ENCODE peak calls at places on chromosomes 12 and 14, in six cellular contexts. One of them, this sample, is unnamed.

GRCh38 chr12:124782132-124782531 is 81.5 kb downstream of the SCARB1 start:
- DNase-seq in Panc1: no peak
- DNase-seq in pancreas: no peak
- DNase-seq in adrenal gland: no peak
- DNase-seq in lower leg skin: no peak
- DNase-seq in psoas muscle: no peak
- DNase-seq in this sample: no peak

GRCh38 chr12:73220951-73221350 is 948.8 kb downstream of the TRHDE start:
- DNase-seq in adrenal gland: no peak
- DNase-seq in psoas muscle: no peak
- DNase-seq in pancreas: no peak
- DNase-seq in lower leg skin: no peak
- DNase-seq in Panc1: no peak
- DNase-seq in this sample: no peak

GRCh38 chr14:102316048-102316745 is 3.3 kb upstream of the ZNF839 start:
- DNase-seq in lower leg skin: no peak
- DNase-seq in adrenal gland: peak
- DNase-seq in Panc1: no peak
- DNase-seq in pancreas: peak
- DNase-seq in psoas muscle: no peak
- DNase-seq in this sample: no peak

GRCh38 chr14:68934034-68934433 is 45.1 kb downstream of the ACTN1 start:
- DNase-seq in adrenal gland: no peak
- DNase-seq in psoas muscle: no peak
- DNase-seq in lower leg skin: no peak
- DNase-seq in pancreas: no peak
- DNase-seq in Panc1: no peak
- DNase-seq in this sample: no peak

GRCh38 chr14:20611277-20611676 is 20.1 kb upstream of the RNASE12 start:
- DNase-seq in adrenal gland: no peak
- DNase-seq in psoas muscle: no peak
- DNase-seq in pancreas: no peak
- DNase-seq in Panc1: no peak
- DNase-seq in lower leg skin: no peak
- DNase-seq in this sample: no peak

GRCh38 chr12:34121360-34121759 is 99.1 kb downstream of the ALG10 start:
- DNase-seq in adrenal gland: no peak
- DNase-seq in pancreas: no peak
- DNase-seq in lower leg skin: no peak
- DNase-seq in Panc1: no peak
- DNase-seq in psoas muscle: no peak
- DNase-seq in this sample: no peak

GRCh38 chr12:53239643-53240258 is 7.7 kb upstream of the RARG start:
- DNase-seq in pancreas: no peak
- DNase-seq in adrenal gland: no peak
- DNase-seq in psoas muscle: peak
- DNase-seq in lower leg skin: no peak
- DNase-seq in Panc1: no peak
- DNase-seq in this sample: no peak

GRCh38 chr14:47442206-47442605 is 233.2 kb downstream of the MDGA2 start:
- DNase-seq in Panc1: no peak
- DNase-seq in adrenal gland: no peak
- DNase-seq in lower leg skin: no peak
- DNase-seq in psoas muscle: no peak
- DNase-seq in pancreas: no peak
- DNase-seq in this sample: no peak

GRCh38 chr12:126899926-126900792 is 1366.8 kb upstream of the TMEM132C start:
- DNase-seq in adrenal gland: no peak
- DNase-seq in psoas muscle: no peak
- DNase-seq in Panc1: no peak
- DNase-seq in pancreas: no peak
- DNase-seq in lower leg skin: no peak
- DNase-seq in this sample: no peak

GRCh38 chr12:25997401-25997973 is 39.0 kb downstream of the RASSF8 start:
- DNase-seq in lower leg skin: no peak
- DNase-seq in Panc1: peak
- DNase-seq in pancreas: no peak
- DNase-seq in psoas muscle: no peak
- DNase-seq in adrenal gland: no peak
- DNase-seq in this sample: no peak

GRCh38 chr14:94345344-94346072 is 22.4 kb upstream of the SERPINA6 start:
- DNase-seq in pancreas: no peak
- DNase-seq in lower leg skin: peak
- DNase-seq in Panc1: peak
- DNase-seq in adrenal gland: no peak
- DNase-seq in psoas muscle: no peak
- DNase-seq in this sample: no peak

GRCh38 chr14:71739273-71739990 is 192.8 kb upstream of the RGS6 start:
- DNase-seq in lower leg skin: no peak
- DNase-seq in Panc1: no peak
- DNase-seq in psoas muscle: no peak
- DNase-seq in pancreas: no peak
- DNase-seq in adrenal gland: no peak
- DNase-seq in this sample: no peak

GRCh38 chr14:92436115-92436776 is 77.3 kb upstream of the RIN3 start:
- DNase-seq in lower leg skin: no peak
- DNase-seq in psoas muscle: no peak
- DNase-seq in adrenal gland: no peak
- DNase-seq in Panc1: no peak
- DNase-seq in pancreas: no peak
- DNase-seq in this sample: no peak

GRCh38 chr12:63826002-63826585 is 18.4 kb upstream of the SRGAP1 start:
- DNase-seq in lower leg skin: no peak
- DNase-seq in Panc1: no peak
- DNase-seq in psoas muscle: no peak
- DNase-seq in adrenal gland: peak
- DNase-seq in pancreas: no peak
- DNase-seq in this sample: no peak

GRCh38 chr12:25591132-25591531 is 38.0 kb upstream of the LMNTD1 start:
- DNase-seq in Panc1: no peak
- DNase-seq in pancreas: no peak
- DNase-seq in psoas muscle: no peak
- DNase-seq in lower leg skin: no peak
- DNase-seq in adrenal gland: no peak
- DNase-seq in this sample: no peak

GRCh38 chr12:124286414-124286813 is 8.5 kb upstream of the RFLNA start:
- DNase-seq in adrenal gland: no peak
- DNase-seq in Panc1: no peak
- DNase-seq in psoas muscle: no peak
- DNase-seq in lower leg skin: no peak
- DNase-seq in pancreas: no peak
- DNase-seq in this sample: no peak

GRCh38 chr12:113241191-113242017 is 20.1 kb downstream of the TPCN1 start:
- DNase-seq in Panc1: peak
- DNase-seq in psoas muscle: peak
- DNase-seq in pancreas: peak
- DNase-seq in adrenal gland: peak
- DNase-seq in lower leg skin: peak
- DNase-seq in this sample: no peak

GRCh38 chr14:64704145-64704742 is at the start of gene PLEKHG3:
- DNase-seq in adrenal gland: peak
- DNase-seq in pancreas: peak
- DNase-seq in psoas muscle: peak
- DNase-seq in lower leg skin: peak
- DNase-seq in Panc1: no peak
- DNase-seq in this sample: peak

GRCh38 chr12:111441107-111441928 is 35.6 kb downstream of the SH2B3 start:
- DNase-seq in Panc1: no peak
- DNase-seq in psoas muscle: no peak
- DNase-seq in lower leg skin: peak
- DNase-seq in pancreas: no peak
- DNase-seq in adrenal gland: peak
- DNase-seq in this sample: no peak

GRCh38 chr14:68964300-68965093 is 14.6 kb downstream of the ACTN1 start:
- DNase-seq in psoas muscle: no peak
- DNase-seq in lower leg skin: no peak
- DNase-seq in adrenal gland: no peak
- DNase-seq in pancreas: no peak
- DNase-seq in Panc1: no peak
- DNase-seq in this sample: no peak

GRCh38 chr12:6235906-6236640 is 35.9 kb downstream of the CD9 start:
- DNase-seq in lower leg skin: no peak
- DNase-seq in Panc1: no peak
- DNase-seq in adrenal gland: no peak
- DNase-seq in psoas muscle: no peak
- DNase-seq in pancreas: no peak
- DNase-seq in this sample: peak

GRCh38 chr12:19654630-19655384 is 215.5 kb downstream of the AEBP2 start:
- DNase-seq in lower leg skin: no peak
- DNase-seq in Panc1: no peak
- DNase-seq in psoas muscle: no peak
- DNase-seq in pancreas: no peak
- DNase-seq in adrenal gland: no peak
- DNase-seq in this sample: no peak

GRCh38 chr14:53273671-53274072 is 120.5 kb upstream of the DDHD1 start:
- DNase-seq in pancreas: no peak
- DNase-seq in adrenal gland: no peak
- DNase-seq in Panc1: no peak
- DNase-seq in psoas muscle: no peak
- DNase-seq in lower leg skin: no peak
- DNase-seq in this sample: no peak

GRCh38 chr14:44639986-44640385 is 132.9 kb upstream of the FSCB start:
- DNase-seq in pancreas: no peak
- DNase-seq in lower leg skin: no peak
- DNase-seq in psoas muscle: no peak
- DNase-seq in Panc1: no peak
- DNase-seq in adrenal gland: no peak
- DNase-seq in this sample: no peak

GRCh38 chr12:95551305-95551704 is at the start of gene USP44:
- DNase-seq in psoas muscle: no peak
- DNase-seq in adrenal gland: no peak
- DNase-seq in pancreas: no peak
- DNase-seq in lower leg skin: no peak
- DNase-seq in Panc1: no peak
- DNase-seq in this sample: no peak

GRCh38 chr14:22416193-22416592 is 172.8 kb downstream of the DAD1 start:
- DNase-seq in psoas muscle: no peak
- DNase-seq in adrenal gland: no peak
- DNase-seq in lower leg skin: no peak
- DNase-seq in pancreas: no peak
- DNase-seq in Panc1: no peak
- DNase-seq in this sample: no peak

GRCh38 chr12:110124184-110124995 is at the start of gene IFT81:
- DNase-seq in Panc1: peak
- DNase-seq in psoas muscle: peak
- DNase-seq in lower leg skin: peak
- DNase-seq in adrenal gland: peak
- DNase-seq in pancreas: peak
- DNase-seq in this sample: peak
- H3K4me3 ChIP-seq in Panc1: peak
- H3K4me3 ChIP-seq in psoas muscle: peak
- H3K4me3 ChIP-seq in lower leg skin: peak
- H3K4me3 ChIP-seq in adrenal gland: peak
- H3K4me3 ChIP-seq in pancreas: peak
- H3K4me3 ChIP-seq in this sample: peak

GRCh38 chr12:57476993-57477709 is 2.5 kb downstream of the ARHGAP9 start:
- DNase-seq in adrenal gland: no peak
- DNase-seq in lower leg skin: no peak
- DNase-seq in psoas muscle: no peak
- DNase-seq in pancreas: no peak
- DNase-seq in Panc1: no peak
- DNase-seq in this sample: no peak
- H3K4me3 ChIP-seq in adrenal gland: no peak
- H3K4me3 ChIP-seq in lower leg skin: no peak
- H3K4me3 ChIP-seq in psoas muscle: peak
- H3K4me3 ChIP-seq in pancreas: no peak
- H3K4me3 ChIP-seq in Panc1: no peak
- H3K4me3 ChIP-seq in this sample: peak

DNA sequence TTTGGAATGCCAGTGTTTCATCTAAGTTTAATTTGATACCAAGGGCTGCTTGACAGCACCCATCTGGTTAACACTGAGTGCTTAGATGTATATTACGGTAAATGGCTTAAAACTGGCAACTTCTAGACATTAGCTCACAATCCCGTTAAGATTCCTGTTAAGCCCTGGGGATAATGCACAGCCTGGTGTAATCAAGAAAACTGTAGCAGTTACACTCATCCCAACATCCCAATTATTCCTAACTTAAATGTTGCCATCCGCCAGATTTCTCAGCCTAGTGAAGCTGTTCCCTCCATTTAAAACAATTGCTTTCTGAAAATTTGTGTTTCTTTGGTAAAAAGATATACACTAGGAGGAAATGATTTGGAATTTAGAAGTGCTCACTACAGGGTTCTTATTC is 30.0 kb downstream of the PPFIBP1 start:
- DNase-seq in Panc1: no peak
- DNase-seq in pancreas: no peak
- DNase-seq in psoas muscle: no peak
- DNase-seq in adrenal gland: no peak
- DNase-seq in lower leg skin: no peak
- DNase-seq in this sample: no peak
- H3K4me3 ChIP-seq in Panc1: peak
- H3K4me3 ChIP-seq in pancreas: no peak
- H3K4me3 ChIP-seq in psoas muscle: no peak
- H3K4me3 ChIP-seq in adrenal gland: no peak
- H3K4me3 ChIP-seq in lower leg skin: no peak
- H3K4me3 ChIP-seq in this sample: no peak

DNA sequence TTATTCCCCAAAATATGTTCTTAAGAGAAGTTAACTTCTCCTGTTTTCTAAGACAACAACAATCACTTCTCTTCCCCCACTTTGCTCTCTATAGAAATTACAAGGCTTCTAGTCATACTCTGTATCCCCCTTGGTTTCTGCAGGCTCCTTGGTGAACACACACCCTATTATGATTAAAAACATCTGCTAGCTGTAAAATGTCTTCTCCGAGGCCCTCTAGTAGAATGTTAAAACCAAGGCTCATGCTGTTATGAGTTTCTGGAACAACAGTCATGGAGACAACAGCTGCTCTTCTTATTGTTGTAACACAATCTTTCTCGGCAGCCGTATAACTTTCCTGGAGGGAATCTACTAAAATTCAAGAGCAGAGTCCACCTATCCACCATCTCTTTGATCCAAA is 397.5 kb upstream of the CCDC196 start:
- DNase-seq in pancreas: no peak
- DNase-seq in Panc1: no peak
- DNase-seq in lower leg skin: no peak
- DNase-seq in psoas muscle: no peak
- DNase-seq in adrenal gland: no peak
- DNase-seq in this sample: no peak
- H3K4me3 ChIP-seq in pancreas: no peak
- H3K4me3 ChIP-seq in Panc1: no peak
- H3K4me3 ChIP-seq in lower leg skin: peak
- H3K4me3 ChIP-seq in psoas muscle: no peak
- H3K4me3 ChIP-seq in adrenal gland: no peak
- H3K4me3 ChIP-seq in this sample: no peak

DNA sequence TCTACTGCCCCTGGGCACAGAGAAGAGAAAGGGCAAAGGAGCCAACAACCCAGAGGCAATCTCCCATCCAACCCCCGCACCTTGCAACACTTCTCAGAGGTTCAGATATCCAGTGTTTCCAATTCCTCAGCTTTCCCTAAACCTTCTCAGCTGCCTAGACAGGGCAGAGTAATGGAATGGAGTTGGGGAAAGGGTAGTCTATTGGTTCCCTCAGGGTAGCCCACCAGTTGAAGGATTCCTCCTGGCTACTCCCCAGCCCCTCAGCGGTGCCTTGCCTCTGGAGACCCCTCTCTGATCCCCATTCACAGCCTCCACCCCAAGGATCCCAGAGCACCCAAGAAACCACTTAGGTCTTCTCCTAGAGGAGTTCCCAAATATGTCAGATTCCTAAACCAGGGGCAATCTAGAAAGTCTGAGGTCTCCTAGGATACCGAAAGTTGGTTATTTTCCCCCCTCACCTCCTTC is 516 bp downstream of the NFE2 start:
- DNase-seq in psoas muscle: no peak
- DNase-seq in pancreas: no peak
- DNase-seq in Panc1: no peak
- DNase-seq in adrenal gland: no peak
- DNase-seq in lower leg skin: peak
- DNase-seq in this sample: no peak
- H3K4me3 ChIP-seq in psoas muscle: peak
- H3K4me3 ChIP-seq in pancreas: no peak
- H3K4me3 ChIP-seq in Panc1: no peak
- H3K4me3 ChIP-seq in adrenal gland: no peak
- H3K4me3 ChIP-seq in lower leg skin: no peak
- H3K4me3 ChIP-seq in this sample: no peak

This sample was measured in CD8-positive, alpha-beta memory T cell.